ENCODE peak calls at places on chromosomes 3 and 15, in seven cellular contexts. One of them, this sample, is unnamed.

GRCh38 chr3:5116568-5116967 is 5.5 kb upstream of the ARL8B start:
- DNase-seq in ecto neural progenitor cell: no peak
- DNase-seq in AG04450: no peak
- DNase-seq in HuH-7.5: no peak
- DNase-seq in T47D: peak
- DNase-seq in AG08395: no peak
- DNase-seq in naive thymus-derived CD8-positive, alpha-beta T cell: no peak
- DNase-seq in this sample: no peak

GRCh38 chr3:107429330-107430181 is 52.3 kb downstream of the CCDC54 start:
- DNase-seq in AG04450: peak
- DNase-seq in HuH-7.5: peak
- DNase-seq in AG08395: peak
- DNase-seq in T47D: peak
- DNase-seq in ecto neural progenitor cell: peak
- DNase-seq in naive thymus-derived CD8-positive, alpha-beta T cell: peak
- DNase-seq in this sample: peak

GRCh38 chr15:38899300-38899699 is 334.7 kb upstream of the RASGRP1 start:
- DNase-seq in AG04450: peak
- DNase-seq in T47D: no peak
- DNase-seq in naive thymus-derived CD8-positive, alpha-beta T cell: no peak
- DNase-seq in ecto neural progenitor cell: no peak
- DNase-seq in HuH-7.5: no peak
- DNase-seq in AG08395: no peak
- DNase-seq in this sample: no peak

GRCh38 chr15:75107905-75108838 is 84.8 kb downstream of the PPCDC start:
- DNase-seq in AG08395: peak
- DNase-seq in AG04450: no peak
- DNase-seq in T47D: no peak
- DNase-seq in naive thymus-derived CD8-positive, alpha-beta T cell: no peak
- DNase-seq in HuH-7.5: no peak
- DNase-seq in ecto neural progenitor cell: no peak
- DNase-seq in this sample: peak

GRCh38 chr3:132083583-132084372 is 49.0 kb upstream of the CPNE4 start:
- DNase-seq in AG04450: no peak
- DNase-seq in HuH-7.5: no peak
- DNase-seq in AG08395: no peak
- DNase-seq in T47D: no peak
- DNase-seq in naive thymus-derived CD8-positive, alpha-beta T cell: no peak
- DNase-seq in ecto neural progenitor cell: no peak
- DNase-seq in this sample: peak

GRCh38 chr3:122183521-122183892 is at the start of gene CASR:
- DNase-seq in naive thymus-derived CD8-positive, alpha-beta T cell: no peak
- DNase-seq in AG04450: no peak
- DNase-seq in AG08395: no peak
- DNase-seq in HuH-7.5: no peak
- DNase-seq in ecto neural progenitor cell: no peak
- DNase-seq in T47D: peak
- DNase-seq in this sample: no peak

GRCh38 chr3:69032137-69032536 is 18.7 kb upstream of the EOGT start:
- DNase-seq in T47D: no peak
- DNase-seq in ecto neural progenitor cell: no peak
- DNase-seq in naive thymus-derived CD8-positive, alpha-beta T cell: no peak
- DNase-seq in AG04450: no peak
- DNase-seq in AG08395: no peak
- DNase-seq in HuH-7.5: no peak
- DNase-seq in this sample: no peak

GRCh38 chr3:53231532-53232511 is 24.0 kb downstream of the TKT start:
- DNase-seq in HuH-7.5: no peak
- DNase-seq in T47D: no peak
- DNase-seq in naive thymus-derived CD8-positive, alpha-beta T cell: no peak
- DNase-seq in AG04450: no peak
- DNase-seq in ecto neural progenitor cell: no peak
- DNase-seq in AG08395: no peak
- DNase-seq in this sample: no peak

GRCh38 chr15:36769110-36769509 is 189.7 kb downstream of the CDIN1 start:
- DNase-seq in HuH-7.5: no peak
- DNase-seq in AG08395: no peak
- DNase-seq in naive thymus-derived CD8-positive, alpha-beta T cell: no peak
- DNase-seq in T47D: no peak
- DNase-seq in AG04450: peak
- DNase-seq in ecto neural progenitor cell: no peak
- DNase-seq in this sample: no peak

GRCh38 chr3:67635257-67635656 is 19.2 kb downstream of the SUCLG2 start:
- DNase-seq in naive thymus-derived CD8-positive, alpha-beta T cell: no peak
- DNase-seq in HuH-7.5: no peak
- DNase-seq in AG08395: peak
- DNase-seq in ecto neural progenitor cell: no peak
- DNase-seq in T47D: no peak
- DNase-seq in AG04450: peak
- DNase-seq in this sample: no peak

GRCh38 chr15:28082891-28083688 is 16.0 kb downstream of the OCA2 start:
- DNase-seq in naive thymus-derived CD8-positive, alpha-beta T cell: no peak
- DNase-seq in T47D: no peak
- DNase-seq in AG08395: no peak
- DNase-seq in ecto neural progenitor cell: no peak
- DNase-seq in HuH-7.5: peak
- DNase-seq in AG04450: no peak
- DNase-seq in this sample: no peak

GRCh38 chr3:74651239-74651638 is 36.8 kb upstream of the CNTN3 start:
- DNase-seq in ecto neural progenitor cell: no peak
- DNase-seq in naive thymus-derived CD8-positive, alpha-beta T cell: no peak
- DNase-seq in AG08395: peak
- DNase-seq in T47D: no peak
- DNase-seq in AG04450: no peak
- DNase-seq in HuH-7.5: no peak
- DNase-seq in this sample: no peak

GRCh38 chr3:121601212-121601812 is 8.1 kb downstream of the FBXO40 start:
- DNase-seq in AG08395: no peak
- DNase-seq in naive thymus-derived CD8-positive, alpha-beta T cell: no peak
- DNase-seq in AG04450: no peak
- DNase-seq in T47D: no peak
- DNase-seq in ecto neural progenitor cell: no peak
- DNase-seq in HuH-7.5: no peak
- DNase-seq in this sample: no peak

GRCh38 chr3:133992385-133992784 is 37.3 kb downstream of the SLCO2A1 start:
- DNase-seq in naive thymus-derived CD8-positive, alpha-beta T cell: no peak
- DNase-seq in T47D: no peak
- DNase-seq in AG08395: no peak
- DNase-seq in ecto neural progenitor cell: no peak
- DNase-seq in HuH-7.5: no peak
- DNase-seq in AG04450: no peak
- DNase-seq in this sample: no peak

GRCh38 chr15:49225572-49226281 is 55.7 kb downstream of the GALK2 start:
- DNase-seq in AG08395: no peak
- DNase-seq in T47D: peak
- DNase-seq in naive thymus-derived CD8-positive, alpha-beta T cell: no peak
- DNase-seq in HuH-7.5: no peak
- DNase-seq in ecto neural progenitor cell: peak
- DNase-seq in AG04450: no peak
- DNase-seq in this sample: no peak

GRCh38 chr3:60998855-60999254 is 252.4 kb downstream of the FHIT start:
- DNase-seq in T47D: no peak
- DNase-seq in AG08395: no peak
- DNase-seq in naive thymus-derived CD8-positive, alpha-beta T cell: no peak
- DNase-seq in AG04450: no peak
- DNase-seq in HuH-7.5: no peak
- DNase-seq in ecto neural progenitor cell: no peak
- DNase-seq in this sample: no peak

GRCh38 chr15:23467110-23467600 is 20.1 kb upstream of the GOLGA6L2 start:
- DNase-seq in HuH-7.5: peak
- DNase-seq in AG04450: no peak
- DNase-seq in T47D: peak
- DNase-seq in naive thymus-derived CD8-positive, alpha-beta T cell: no peak
- DNase-seq in AG08395: peak
- DNase-seq in ecto neural progenitor cell: no peak
- DNase-seq in this sample: no peak

GRCh38 chr15:74663303-74664027 is 32.4 kb downstream of the EDC3 start:
- DNase-seq in ecto neural progenitor cell: no peak
- DNase-seq in HuH-7.5: no peak
- DNase-seq in AG04450: no peak
- DNase-seq in naive thymus-derived CD8-positive, alpha-beta T cell: no peak
- DNase-seq in AG08395: no peak
- DNase-seq in T47D: no peak
- DNase-seq in this sample: no peak

GRCh38 chr3:123119388-123119787 is 52.6 kb downstream of the PDIA5 start:
- DNase-seq in T47D: no peak
- DNase-seq in naive thymus-derived CD8-positive, alpha-beta T cell: no peak
- DNase-seq in AG04450: no peak
- DNase-seq in HuH-7.5: no peak
- DNase-seq in AG08395: no peak
- DNase-seq in ecto neural progenitor cell: no peak
- DNase-seq in this sample: no peak

GRCh38 chr15:58077427-58077826 is 11.9 kb upstream of the ALDH1A2 start:
- DNase-seq in AG04450: no peak
- DNase-seq in T47D: peak
- DNase-seq in ecto neural progenitor cell: no peak
- DNase-seq in HuH-7.5: no peak
- DNase-seq in AG08395: no peak
- DNase-seq in naive thymus-derived CD8-positive, alpha-beta T cell: no peak
- DNase-seq in this sample: no peak

GRCh38 chr3:11734-12133 is 184.8 kb upstream of the CHL1 start:
- DNase-seq in T47D: peak
- DNase-seq in ecto neural progenitor cell: no peak
- DNase-seq in AG04450: no peak
- DNase-seq in AG08395: peak
- DNase-seq in HuH-7.5: no peak
- DNase-seq in naive thymus-derived CD8-positive, alpha-beta T cell: no peak
- DNase-seq in this sample: no peak

GRCh38 chr3:11385908-11386307 is 113.7 kb downstream of the ATG7 start:
- DNase-seq in ecto neural progenitor cell: no peak
- DNase-seq in HuH-7.5: no peak
- DNase-seq in naive thymus-derived CD8-positive, alpha-beta T cell: no peak
- DNase-seq in T47D: no peak
- DNase-seq in AG08395: no peak
- DNase-seq in AG04450: no peak
- DNase-seq in this sample: peak

GRCh38 chr3:101381809-101382208 is 61.4 kb upstream of the IMPG2 start:
- DNase-seq in naive thymus-derived CD8-positive, alpha-beta T cell: no peak
- DNase-seq in AG04450: no peak
- DNase-seq in AG08395: peak
- DNase-seq in ecto neural progenitor cell: no peak
- DNase-seq in HuH-7.5: peak
- DNase-seq in T47D: peak
- DNase-seq in this sample: no peak

GRCh38 chr3:127052121-127052561 is 69.2 kb downstream of the PLXNA1 start:
- DNase-seq in ecto neural progenitor cell: no peak
- DNase-seq in T47D: peak
- DNase-seq in AG04450: no peak
- DNase-seq in naive thymus-derived CD8-positive, alpha-beta T cell: no peak
- DNase-seq in AG08395: no peak
- DNase-seq in HuH-7.5: no peak
- DNase-seq in this sample: no peak

GRCh38 chr3:10596746-10597448 is 91.5 kb upstream of the ATP2B2 start:
- DNase-seq in AG08395: no peak
- DNase-seq in ecto neural progenitor cell: no peak
- DNase-seq in HuH-7.5: no peak
- DNase-seq in AG04450: no peak
- DNase-seq in naive thymus-derived CD8-positive, alpha-beta T cell: no peak
- DNase-seq in T47D: no peak
- DNase-seq in this sample: no peak

GRCh38 chr3:158313344-158313927 is 203.5 kb downstream of the RSRC1 start:
- DNase-seq in ecto neural progenitor cell: no peak
- DNase-seq in AG08395: peak
- DNase-seq in AG04450: no peak
- DNase-seq in naive thymus-derived CD8-positive, alpha-beta T cell: no peak
- DNase-seq in HuH-7.5: no peak
- DNase-seq in T47D: peak
- DNase-seq in this sample: no peak

GRCh38 chr3:49928511-49929017 is 1.0 kb downstream of the MON1A start:
- DNase-seq in AG04450: no peak
- DNase-seq in AG08395: no peak
- DNase-seq in HuH-7.5: no peak
- DNase-seq in ecto neural progenitor cell: no peak
- DNase-seq in naive thymus-derived CD8-positive, alpha-beta T cell: no peak
- DNase-seq in T47D: no peak
- DNase-seq in this sample: no peak

GRCh38 chr3:182180646-182181385 is 469.1 kb downstream of the SOX2 start:
- DNase-seq in T47D: peak
- DNase-seq in naive thymus-derived CD8-positive, alpha-beta T cell: no peak
- DNase-seq in HuH-7.5: no peak
- DNase-seq in AG04450: no peak
- DNase-seq in AG08395: no peak
- DNase-seq in ecto neural progenitor cell: no peak
- DNase-seq in this sample: no peak

This sample was measured in pulmonary artery endothelial cell.